ENCODE peak calls at places on chromosomes 11 and 22, in six cellular contexts. One of them, this sample, is unnamed.

GRCh38 chr11:46291441-46292143 is 14.1 kb downstream of the CREB3L1 start:
- DNase-seq in KG1: no peak
- DNase-seq in CD4-positive, alpha-beta T cell: no peak
- DNase-seq in left ventricle myocardium inferior: no peak
- DNase-seq in T47D: no peak
- DNase-seq in LHCN-M2: peak; percentile 90
- DNase-seq in this sample: no peak

GRCh38 chr11:18771266-18772035 is 20.1 kb downstream of the PTPN5 start:
- DNase-seq in KG1: no peak
- DNase-seq in CD4-positive, alpha-beta T cell: no peak
- DNase-seq in left ventricle myocardium inferior: no peak
- DNase-seq in T47D: no peak
- DNase-seq in LHCN-M2: no peak
- DNase-seq in this sample: no peak

GRCh38 chr11:101011881-101012280 is 117.7 kb downstream of the PGR start:
- DNase-seq in KG1: no peak
- DNase-seq in CD4-positive, alpha-beta T cell: no peak
- DNase-seq in left ventricle myocardium inferior: no peak
- DNase-seq in T47D: no peak
- DNase-seq in LHCN-M2: no peak
- DNase-seq in this sample: no peak

GRCh38 chr11:130915556-130916237 is 582 bp downstream of the SNX19 start:
- DNase-seq in KG1: peak; percentile 60
- DNase-seq in CD4-positive, alpha-beta T cell: peak; percentile 43
- DNase-seq in left ventricle myocardium inferior: no peak
- DNase-seq in T47D: no peak
- DNase-seq in LHCN-M2: no peak
- DNase-seq in this sample: no peak

GRCh38 chr11:12273618-12273995 is 103.8 kb upstream of the PARVA start:
- DNase-seq in KG1: no peak
- DNase-seq in CD4-positive, alpha-beta T cell: no peak
- DNase-seq in left ventricle myocardium inferior: no peak
- DNase-seq in T47D: no peak
- DNase-seq in LHCN-M2: no peak
- DNase-seq in this sample: no peak

GRCh38 chr11:3154001-3154599 is 11.0 kb downstream of the OSBPL5 start:
- DNase-seq in KG1: no peak
- DNase-seq in CD4-positive, alpha-beta T cell: no peak
- DNase-seq in left ventricle myocardium inferior: peak; percentile 16
- DNase-seq in T47D: no peak
- DNase-seq in LHCN-M2: no peak
- DNase-seq in this sample: no peak

GRCh38 chr22:46436595-46437163 is 100.7 kb downstream of the CELSR1 start:
- DNase-seq in KG1: no peak
- DNase-seq in CD4-positive, alpha-beta T cell: no peak
- DNase-seq in left ventricle myocardium inferior: no peak
- DNase-seq in T47D: no peak
- DNase-seq in LHCN-M2: peak; percentile 18
- DNase-seq in this sample: peak; percentile 41

GRCh38 chr11:17573526-17573925 is 26.5 kb downstream of the OTOG start:
- DNase-seq in KG1: no peak
- DNase-seq in CD4-positive, alpha-beta T cell: no peak
- DNase-seq in left ventricle myocardium inferior: no peak
- DNase-seq in T47D: no peak
- DNase-seq in LHCN-M2: no peak
- DNase-seq in this sample: no peak

GRCh38 chr11:66713746-66714480 is 15.1 kb downstream of the SPTBN2 start:
- DNase-seq in KG1: no peak
- DNase-seq in CD4-positive, alpha-beta T cell: no peak
- DNase-seq in left ventricle myocardium inferior: no peak
- DNase-seq in T47D: no peak
- DNase-seq in LHCN-M2: no peak
- DNase-seq in this sample: no peak

GRCh38 chr11:45079943-45080719 is 66.3 kb upstream of the PRDM11 start:
- DNase-seq in KG1: peak; percentile 62
- DNase-seq in CD4-positive, alpha-beta T cell: peak; percentile 40
- DNase-seq in left ventricle myocardium inferior: no peak
- DNase-seq in T47D: no peak
- DNase-seq in LHCN-M2: no peak
- DNase-seq in this sample: no peak

GRCh38 chr11:16402654-16403447 is 46.5 kb upstream of the SOX6 start:
- DNase-seq in KG1: no peak
- DNase-seq in CD4-positive, alpha-beta T cell: no peak
- DNase-seq in left ventricle myocardium inferior: no peak
- DNase-seq in T47D: no peak
- DNase-seq in LHCN-M2: no peak
- DNase-seq in this sample: no peak

GRCh38 chr11:68116126-68116525 is 5.1 kb downstream of the CHKA start:
- DNase-seq in KG1: no peak
- DNase-seq in CD4-positive, alpha-beta T cell: no peak
- DNase-seq in left ventricle myocardium inferior: no peak
- DNase-seq in T47D: no peak
- DNase-seq in LHCN-M2: no peak
- DNase-seq in this sample: no peak

GRCh38 chr11:40140560-40140959 is 1318.9 kb downstream of the LRRC4C start:
- DNase-seq in KG1: no peak
- DNase-seq in CD4-positive, alpha-beta T cell: no peak
- DNase-seq in left ventricle myocardium inferior: no peak
- DNase-seq in T47D: no peak
- DNase-seq in LHCN-M2: no peak
- DNase-seq in this sample: no peak

GRCh38 chr11:117072517-117073218 is 25.6 kb downstream of the SIK3 start:
- DNase-seq in KG1: no peak
- DNase-seq in CD4-positive, alpha-beta T cell: no peak
- DNase-seq in left ventricle myocardium inferior: no peak
- DNase-seq in T47D: no peak
- DNase-seq in LHCN-M2: peak; percentile 93
- DNase-seq in this sample: peak; percentile 88

GRCh38 chr11:102120006-102120405 is 9.8 kb downstream of the YAP1 start:
- DNase-seq in KG1: no peak
- DNase-seq in CD4-positive, alpha-beta T cell: no peak
- DNase-seq in left ventricle myocardium inferior: no peak
- DNase-seq in T47D: peak; percentile 68
- DNase-seq in LHCN-M2: no peak
- DNase-seq in this sample: no peak

GRCh38 chr11:15665368-15665871 is 550.7 kb downstream of the INSC start:
- DNase-seq in KG1: no peak
- DNase-seq in CD4-positive, alpha-beta T cell: no peak
- DNase-seq in left ventricle myocardium inferior: no peak
- DNase-seq in T47D: peak; percentile 47
- DNase-seq in LHCN-M2: no peak
- DNase-seq in this sample: no peak

GRCh38 chr11:2818021-2818420 is 67.6 kb downstream of the CDKN1C start:
- DNase-seq in KG1: no peak
- DNase-seq in CD4-positive, alpha-beta T cell: no peak
- DNase-seq in left ventricle myocardium inferior: peak; percentile 5
- DNase-seq in T47D: no peak
- DNase-seq in LHCN-M2: no peak
- DNase-seq in this sample: no peak

GRCh38 chr11:85766801-85767200 is 44.1 kb downstream of the SYTL2 start:
- DNase-seq in KG1: no peak
- DNase-seq in CD4-positive, alpha-beta T cell: no peak
- DNase-seq in left ventricle myocardium inferior: no peak
- DNase-seq in T47D: no peak
- DNase-seq in LHCN-M2: no peak
- DNase-seq in this sample: no peak

GRCh38 chr11:36102868-36103267 is 159.0 kb downstream of the LDLRAD3 start:
- DNase-seq in KG1: no peak
- DNase-seq in CD4-positive, alpha-beta T cell: no peak
- DNase-seq in left ventricle myocardium inferior: no peak
- DNase-seq in T47D: no peak
- DNase-seq in LHCN-M2: no peak
- DNase-seq in this sample: no peak

GRCh38 chr11:45444796-45445195 is 158.7 kb upstream of the SYT13 start:
- DNase-seq in KG1: no peak
- DNase-seq in CD4-positive, alpha-beta T cell: no peak
- DNase-seq in left ventricle myocardium inferior: no peak
- DNase-seq in T47D: peak; percentile 12
- DNase-seq in LHCN-M2: no peak
- DNase-seq in this sample: peak; percentile 61

GRCh38 chr22:24845036-24845918 is 39.3 kb downstream of the SGSM1 start:
- DNase-seq in KG1: no peak
- DNase-seq in CD4-positive, alpha-beta T cell: no peak
- DNase-seq in left ventricle myocardium inferior: no peak
- DNase-seq in T47D: no peak
- DNase-seq in LHCN-M2: peak; percentile 43
- DNase-seq in this sample: no peak

GRCh38 chr22:43514476-43515157 is 102.8 kb downstream of the MPPED1 start:
- DNase-seq in KG1: no peak
- DNase-seq in CD4-positive, alpha-beta T cell: no peak
- DNase-seq in left ventricle myocardium inferior: no peak
- DNase-seq in T47D: no peak
- DNase-seq in LHCN-M2: no peak
- DNase-seq in this sample: no peak

GRCh38 chr11:14898286-14899086 is 6.5 kb upstream of the CYP2R1 start:
- DNase-seq in KG1: no peak
- DNase-seq in CD4-positive, alpha-beta T cell: no peak
- DNase-seq in left ventricle myocardium inferior: no peak
- DNase-seq in T47D: no peak
- DNase-seq in LHCN-M2: no peak
- DNase-seq in this sample: no peak